ENCODE peak calls at places on chromosome X, in nine cellular contexts. One of them, this sample, is unnamed. For H3K36me3, the result is how much of the 10 kb centered on the place peaks cover.

GRCh38 chrX:43693602-43694406 is 37.7 kb downstream of the MAOA start:
- DNase-seq in heart right ventricle: no peak
- DNase-seq in prostate gland: peak
- DNase-seq in keratinocyte: no peak
- DNase-seq in GM23338: no peak
- DNase-seq in WERI-Rb-1: no peak
- DNase-seq in upper lobe of left lung: no peak
- DNase-seq in uterus: no peak
- DNase-seq in aorta: no peak
- DNase-seq in this sample: no peak

GRCh38 chrX:139058831-139059495 is 347.4 kb upstream of the FGF13 start:
- DNase-seq in heart right ventricle: no peak
- DNase-seq in aorta: no peak
- DNase-seq in prostate gland: no peak
- DNase-seq in GM23338: no peak
- DNase-seq in keratinocyte: no peak
- DNase-seq in upper lobe of left lung: no peak
- DNase-seq in WERI-Rb-1: no peak
- DNase-seq in uterus: no peak
- DNase-seq in this sample: no peak

GRCh38 chrX:115233497-115234219 is at the start of gene LRCH2:
- DNase-seq in heart right ventricle: peak
- DNase-seq in prostate gland: peak
- DNase-seq in uterus: peak
- DNase-seq in aorta: peak
- DNase-seq in WERI-Rb-1: peak
- DNase-seq in keratinocyte: no peak
- DNase-seq in upper lobe of left lung: peak
- DNase-seq in GM23338: peak
- DNase-seq in this sample: peak

GRCh38 chrX:153926863-153927685 is 1.0 kb upstream of the ARHGAP4 start:
- DNase-seq in prostate gland: no peak
- DNase-seq in uterus: no peak
- DNase-seq in aorta: no peak
- DNase-seq in GM23338: no peak
- DNase-seq in WERI-Rb-1: peak
- DNase-seq in heart right ventricle: peak
- DNase-seq in upper lobe of left lung: no peak
- DNase-seq in keratinocyte: no peak
- DNase-seq in this sample: peak

GRCh38 chrX:34879361-34879760 is 63.2 kb upstream of the FAM47B start:
- DNase-seq in heart right ventricle: no peak
- DNase-seq in WERI-Rb-1: no peak
- DNase-seq in uterus: no peak
- DNase-seq in GM23338: no peak
- DNase-seq in aorta: no peak
- DNase-seq in upper lobe of left lung: no peak
- DNase-seq in keratinocyte: no peak
- DNase-seq in prostate gland: no peak
- DNase-seq in this sample: no peak

GRCh38 chrX:38618152-38618551 is 56.8 kb downstream of the TSPAN7 start:
- DNase-seq in uterus: no peak
- DNase-seq in upper lobe of left lung: no peak
- DNase-seq in GM23338: no peak
- DNase-seq in aorta: no peak
- DNase-seq in heart right ventricle: no peak
- DNase-seq in WERI-Rb-1: no peak
- DNase-seq in keratinocyte: no peak
- DNase-seq in prostate gland: no peak
- DNase-seq in this sample: no peak

GRCh38 chrX:155966876-155967275 is 30.6 kb upstream of the IL9R start:
- DNase-seq in heart right ventricle: no peak
- DNase-seq in uterus: no peak
- DNase-seq in WERI-Rb-1: peak
- DNase-seq in prostate gland: no peak
- DNase-seq in GM23338: peak
- DNase-seq in keratinocyte: peak
- DNase-seq in upper lobe of left lung: no peak
- DNase-seq in aorta: no peak
- DNase-seq in this sample: no peak

GRCh38 chrX:85052636-85053343 is 49.1 kb downstream of the APOOL start:
- DNase-seq in uterus: no peak
- DNase-seq in WERI-Rb-1: no peak
- DNase-seq in upper lobe of left lung: no peak
- DNase-seq in keratinocyte: no peak
- DNase-seq in GM23338: no peak
- DNase-seq in aorta: no peak
- DNase-seq in prostate gland: no peak
- DNase-seq in heart right ventricle: no peak
- DNase-seq in this sample: no peak

GRCh38 chrX:17831255-17831654 is 29.8 kb downstream of the RAI2 start:
- DNase-seq in prostate gland: no peak
- DNase-seq in aorta: no peak
- DNase-seq in upper lobe of left lung: no peak
- DNase-seq in uterus: peak
- DNase-seq in heart right ventricle: no peak
- DNase-seq in keratinocyte: no peak
- DNase-seq in WERI-Rb-1: no peak
- DNase-seq in GM23338: no peak
- DNase-seq in this sample: no peak

GRCh38 chrX:104803219-104803618 is 237.2 kb downstream of the IL1RAPL2 start:
- DNase-seq in heart right ventricle: no peak
- DNase-seq in WERI-Rb-1: no peak
- DNase-seq in GM23338: no peak
- DNase-seq in aorta: no peak
- DNase-seq in upper lobe of left lung: no peak
- DNase-seq in prostate gland: no peak
- DNase-seq in keratinocyte: no peak
- DNase-seq in uterus: no peak
- DNase-seq in this sample: no peak

GRCh38 chrX:107707866-107708265 is 67.7 kb downstream of the TSC22D3 start:
- DNase-seq in aorta: no peak
- DNase-seq in upper lobe of left lung: no peak
- DNase-seq in uterus: peak
- DNase-seq in keratinocyte: no peak
- DNase-seq in prostate gland: no peak
- DNase-seq in heart right ventricle: no peak
- DNase-seq in GM23338: no peak
- DNase-seq in WERI-Rb-1: no peak
- DNase-seq in this sample: no peak

GRCh38 chrX:18377802-18378201 is 23.3 kb upstream of the SCML2 start:
- DNase-seq in WERI-Rb-1: peak
- DNase-seq in upper lobe of left lung: no peak
- DNase-seq in heart right ventricle: no peak
- DNase-seq in uterus: no peak
- DNase-seq in GM23338: peak
- DNase-seq in aorta: no peak
- DNase-seq in keratinocyte: no peak
- DNase-seq in prostate gland: no peak
- DNase-seq in this sample: no peak

GRCh38 chrX:114924846-114925245 is 92.6 kb downstream of the IL13RA2 start:
- DNase-seq in upper lobe of left lung: no peak
- DNase-seq in keratinocyte: no peak
- DNase-seq in heart right ventricle: no peak
- DNase-seq in uterus: no peak
- DNase-seq in aorta: no peak
- DNase-seq in WERI-Rb-1: no peak
- DNase-seq in prostate gland: no peak
- DNase-seq in GM23338: peak
- DNase-seq in this sample: no peak

DNA sequence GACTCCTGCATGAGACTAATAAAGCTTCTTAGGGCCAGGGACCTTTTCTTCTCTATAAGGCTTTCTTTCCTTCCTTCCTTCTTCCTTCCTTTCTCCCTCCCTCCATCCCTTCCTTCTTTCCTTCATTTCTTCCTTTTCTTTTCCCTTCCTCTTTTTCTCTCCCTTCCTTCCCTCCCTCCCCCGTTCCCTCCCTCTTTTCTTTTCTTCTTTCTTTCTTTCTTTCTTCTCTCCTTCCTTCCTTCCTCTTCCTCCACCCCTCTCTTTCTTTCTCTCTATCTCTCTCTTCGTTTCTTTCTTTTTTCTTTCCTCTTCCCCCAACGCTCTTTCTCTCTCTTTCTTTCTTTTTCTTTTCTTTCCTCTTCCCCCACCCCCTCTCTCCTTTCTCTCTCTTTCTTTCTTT is 2.5 kb upstream of the MAGEB17 start:
- DNase-seq in keratinocyte: no peak
- DNase-seq in WERI-Rb-1: no peak
- DNase-seq in prostate gland: no peak
- DNase-seq in GM23338: no peak
- DNase-seq in aorta: no peak
- DNase-seq in uterus: no peak
- DNase-seq in heart right ventricle: no peak
- DNase-seq in upper lobe of left lung: no peak
- DNase-seq in this sample: no peak
- H3K36me3 ChIP-seq in keratinocyte: under half
- H3K36me3 ChIP-seq in WERI-Rb-1: under half
- H3K36me3 ChIP-seq in prostate gland: under half
- H3K36me3 ChIP-seq in GM23338: under half
- H3K36me3 ChIP-seq in aorta: under half
- H3K36me3 ChIP-seq in uterus: under half
- H3K36me3 ChIP-seq in heart right ventricle: under half
- H3K36me3 ChIP-seq in upper lobe of left lung: under half
- H3K36me3 ChIP-seq in this sample: under half

GRCh38 chrX:13535371-13535770 is 34.0 kb upstream of the EGFL6 start:
- DNase-seq in heart right ventricle: no peak
- DNase-seq in WERI-Rb-1: no peak
- DNase-seq in prostate gland: no peak
- DNase-seq in upper lobe of left lung: no peak
- DNase-seq in uterus: no peak
- DNase-seq in aorta: no peak
- DNase-seq in keratinocyte: no peak
- DNase-seq in GM23338: no peak
- DNase-seq in this sample: no peak

GRCh38 chrX:13538414-13538813 is 31.0 kb upstream of the EGFL6 start:
- DNase-seq in prostate gland: no peak
- DNase-seq in aorta: no peak
- DNase-seq in uterus: no peak
- DNase-seq in keratinocyte: no peak
- DNase-seq in WERI-Rb-1: no peak
- DNase-seq in GM23338: no peak
- DNase-seq in upper lobe of left lung: no peak
- DNase-seq in heart right ventricle: no peak
- DNase-seq in this sample: no peak

DNA sequence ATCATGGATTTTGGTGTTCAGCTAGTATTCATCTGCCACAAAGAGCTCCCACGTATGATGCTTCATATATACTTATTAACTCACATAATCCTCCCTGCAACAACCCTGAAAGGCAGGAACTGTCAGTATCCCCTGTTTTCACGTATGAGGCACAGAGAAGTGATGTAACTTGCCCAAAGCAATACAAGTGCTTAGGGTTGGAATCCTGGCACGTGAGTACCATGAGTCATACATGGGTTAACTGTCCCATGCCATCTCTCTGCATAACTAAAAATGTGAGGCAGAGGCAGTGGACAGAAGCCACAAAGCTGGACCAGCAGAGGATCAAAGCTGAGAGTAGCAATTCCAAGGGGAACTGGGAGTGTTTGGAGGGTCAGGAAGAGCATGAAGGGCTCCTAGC is 35.7 kb upstream of the EGFL6 start:
- DNase-seq in prostate gland: no peak
- DNase-seq in keratinocyte: no peak
- DNase-seq in GM23338: no peak
- DNase-seq in heart right ventricle: no peak
- DNase-seq in WERI-Rb-1: no peak
- DNase-seq in aorta: no peak
- DNase-seq in uterus: no peak
- DNase-seq in upper lobe of left lung: no peak
- DNase-seq in this sample: no peak
- H3K36me3 ChIP-seq in prostate gland: under half
- H3K36me3 ChIP-seq in keratinocyte: under half
- H3K36me3 ChIP-seq in GM23338: under half
- H3K36me3 ChIP-seq in heart right ventricle: under half
- H3K36me3 ChIP-seq in WERI-Rb-1: under half
- H3K36me3 ChIP-seq in aorta: under half
- H3K36me3 ChIP-seq in uterus: under half
- H3K36me3 ChIP-seq in upper lobe of left lung: under half
- H3K36me3 ChIP-seq in this sample: under half

DNA sequence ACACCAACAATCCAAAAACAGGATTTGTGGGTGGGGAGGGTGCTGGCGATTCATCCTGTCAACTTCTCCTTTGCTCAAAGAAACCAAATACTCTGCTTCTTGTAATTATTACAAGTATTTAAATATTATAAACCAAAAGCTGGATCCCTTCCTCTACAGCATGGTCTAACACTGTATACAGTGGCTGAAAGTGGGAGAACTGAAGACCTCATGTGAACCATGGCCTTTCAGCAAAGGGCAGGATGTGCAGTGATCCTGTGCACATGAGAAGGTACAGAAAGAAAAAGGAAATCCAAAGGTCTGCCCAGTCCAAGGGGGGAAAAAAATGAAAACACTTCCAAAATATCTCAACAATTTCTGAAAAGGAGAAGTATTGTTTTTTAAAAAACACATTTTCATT is 5.3 kb upstream of the CXorf38 start:
- DNase-seq in prostate gland: no peak
- DNase-seq in keratinocyte: no peak
- DNase-seq in GM23338: no peak
- DNase-seq in WERI-Rb-1: no peak
- DNase-seq in heart right ventricle: no peak
- DNase-seq in uterus: no peak
- DNase-seq in upper lobe of left lung: no peak
- DNase-seq in aorta: no peak
- DNase-seq in this sample: no peak
- H3K36me3 ChIP-seq in prostate gland: under half
- H3K36me3 ChIP-seq in keratinocyte: under half
- H3K36me3 ChIP-seq in GM23338: under half
- H3K36me3 ChIP-seq in WERI-Rb-1: under half
- H3K36me3 ChIP-seq in heart right ventricle: half or more
- H3K36me3 ChIP-seq in uterus: under half
- H3K36me3 ChIP-seq in upper lobe of left lung: under half
- H3K36me3 ChIP-seq in aorta: under half
- H3K36me3 ChIP-seq in this sample: under half

GRCh38 chrX:45765281-45765680 is 564.6 kb upstream of the DIPK2B start:
- DNase-seq in prostate gland: no peak
- DNase-seq in upper lobe of left lung: no peak
- DNase-seq in GM23338: no peak
- DNase-seq in keratinocyte: no peak
- DNase-seq in uterus: no peak
- DNase-seq in heart right ventricle: no peak
- DNase-seq in aorta: no peak
- DNase-seq in WERI-Rb-1: no peak
- DNase-seq in this sample: no peak

GRCh38 chrX:45767021-45767491 is 566.4 kb upstream of the DIPK2B start:
- DNase-seq in WERI-Rb-1: no peak
- DNase-seq in upper lobe of left lung: no peak
- DNase-seq in prostate gland: no peak
- DNase-seq in keratinocyte: no peak
- DNase-seq in uterus: no peak
- DNase-seq in heart right ventricle: no peak
- DNase-seq in aorta: no peak
- DNase-seq in GM23338: no peak
- DNase-seq in this sample: no peak

GRCh38 chrX:45768666-45769065 is 568.0 kb upstream of the DIPK2B start:
- DNase-seq in GM23338: no peak
- DNase-seq in heart right ventricle: no peak
- DNase-seq in aorta: no peak
- DNase-seq in upper lobe of left lung: no peak
- DNase-seq in WERI-Rb-1: no peak
- DNase-seq in uterus: no peak
- DNase-seq in keratinocyte: no peak
- DNase-seq in prostate gland: no peak
- DNase-seq in this sample: no peak

GRCh38 chrX:45762699-45763647 is 562.3 kb upstream of the DIPK2B start:
- DNase-seq in WERI-Rb-1: no peak
- DNase-seq in aorta: no peak
- DNase-seq in prostate gland: no peak
- DNase-seq in GM23338: no peak
- DNase-seq in upper lobe of left lung: no peak
- DNase-seq in heart right ventricle: no peak
- DNase-seq in keratinocyte: no peak
- DNase-seq in uterus: no peak
- DNase-seq in this sample: no peak

GRCh38 chrX:45765726-45766125 is 565.0 kb upstream of the DIPK2B start:
- DNase-seq in heart right ventricle: no peak
- DNase-seq in WERI-Rb-1: no peak
- DNase-seq in upper lobe of left lung: no peak
- DNase-seq in keratinocyte: no peak
- DNase-seq in aorta: no peak
- DNase-seq in uterus: no peak
- DNase-seq in prostate gland: no peak
- DNase-seq in GM23338: no peak
- DNase-seq in this sample: no peak
- H3K36me3 ChIP-seq in heart right ventricle: under half
- H3K36me3 ChIP-seq in WERI-Rb-1: under half
- H3K36me3 ChIP-seq in upper lobe of left lung: under half
- H3K36me3 ChIP-seq in keratinocyte: under half
- H3K36me3 ChIP-seq in aorta: under half
- H3K36me3 ChIP-seq in uterus: under half
- H3K36me3 ChIP-seq in prostate gland: under half
- H3K36me3 ChIP-seq in GM23338: under half
- H3K36me3 ChIP-seq in this sample: under half

This sample was measured in tibial artery.